ENCODE peak calls at places on chromosomes 5 and 9, in four cellular contexts. Z is activated naive CD4-positive, alpha-beta T cell treated with anti-CD3 and anti-CD28 coated beads for 36 hours; K is activated naive CD8-positive, alpha-beta T cell treated with anti-CD3 and anti-CD28 coated beads, Interleukin-2, amount 50 U/mL, for 24 hours; W is nucleus accumbens. T is an unnamed sample.

GRCh38 chr5:139746691-139747582 is 48.7 kb upstream of the PSD2 start:
- DNase-seq in Z (peak), W (peak), K (peak), T (peak)

GRCh38 chr9:133944746-133945135 is 47.4 kb downstream of the VAV2 start:
- DNase-seq in K (no peak), Z (no peak), W (no peak), T (no peak)

GRCh38 chr5:72366324-72366976 is 46.3 kb downstream of the PTCD2 start:
- DNase-seq in K (peak), W (peak), Z (peak), T (no peak)

GRCh38 chr9:95726756-95727155 is 148.7 kb upstream of the ERCC6L2 start:
- DNase-seq in Z (no peak), W (no peak), K (no peak), T (no peak)

GRCh38 chr9:137306546-137307254 is 4.6 kb upstream of the NRARP start:
- DNase-seq in Z (no peak), W (no peak), K (no peak), T (peak)

GRCh38 chr5:105508519-105508918 is 1945.9 kb upstream of the NUDT12 start:
- DNase-seq in W (no peak), K (no peak), Z (no peak), T (no peak)

GRCh38 chr5:132011561-132012384 is at the start of gene ACSL6:
- DNase-seq in Z (peak), K (peak), W (peak), T (peak)

GRCh38 chr9:20070336-20070735 is 281.5 kb upstream of the SLC24A2 start:
- DNase-seq in Z (no peak), W (no peak), K (no peak), T (no peak)

GRCh38 chr5:95823738-95824609 is 1.4 kb upstream of the GLRX start:
- DNase-seq in W (peak), K (peak), Z (peak), T (peak)

GRCh38 chr9:91902465-91903125 is 47.4 kb downstream of the ROR2 start:
- DNase-seq in Z (no peak), K (no peak), W (no peak), T (no peak)

GRCh38 chr9:27460225-27461023 is 63.7 kb upstream of the IFNK start:
- DNase-seq in K (no peak), Z (peak), W (peak), T (peak)

GRCh38 chr5:135955525-135955924 is 742 bp upstream of the LECT2 start:
- DNase-seq in K (no peak), W (no peak), Z (no peak), T (no peak)

GRCh38 chr9:82682431-82682830 is 380.5 kb downstream of the RASEF start:
- DNase-seq in K (no peak), Z (no peak), W (no peak), T (no peak)

GRCh38 chr5:159105318-159106053 is 5.8 kb upstream of the EBF1 start:
- DNase-seq in K (no peak), Z (no peak), W (no peak), T (no peak)

GRCh38 chr9:127253446-127253845 is 11.1 kb upstream of the GARNL3 start:
- DNase-seq in K (no peak), W (no peak), Z (no peak), T (no peak)

GRCh38 chr5:119356384-119357188 is 767 bp downstream of the TNFAIP8 start:
- DNase-seq in Z (no peak), K (no peak), W (no peak), T (no peak)

GRCh38 chr5:32490972-32491557 is 46.5 kb upstream of the ZFR start:
- DNase-seq in W (no peak), Z (no peak), K (no peak), T (no peak)

GRCh38 chr5:5483880-5484595 is 61.6 kb downstream of the ICE1 start:
- DNase-seq in Z (no peak), K (no peak), W (no peak), T (no peak)

GRCh38 chr5:115641948-115642347 is 16.1 kb upstream of the TMED7 start:
- DNase-seq in K (no peak), Z (no peak), W (no peak), T (no peak)

GRCh38 chr5:65512170-65512937 is 30.6 kb upstream of the ADAMTS6 start:
- DNase-seq in Z (no peak), W (no peak), K (no peak), T (no peak)

GRCh38 chr9:124450241-124450924 is at the start of gene ADGRD2:
- DNase-seq in K (peak), W (no peak), Z (no peak), T (no peak)

GRCh38 chr5:170885281-170885680 is 23.5 kb downstream of the RANBP17 start:
- DNase-seq in Z (no peak), W (no peak), K (no peak), T (no peak)

GRCh38 chr5:27995867-27996266 is 957.5 kb upstream of the CDH9 start:
- DNase-seq in W (no peak), K (no peak), Z (no peak), T (no peak)

GRCh38 chr9:101618693-101619092 is 23.9 kb upstream of the PPP3R2 start:
- DNase-seq in Z (no peak), W (no peak), K (no peak), T (no peak)

GRCh38 chr9:127116946-127117345 is 5.5 kb downstream of the ANGPTL2 start:
- DNase-seq in Z (no peak), K (no peak), W (no peak), T (no peak)

GRCh38 chr5:175892401-175892800 is 21.0 kb downstream of the CPLX2 start:
- DNase-seq in K (no peak), W (no peak), Z (no peak), T (no peak)

GRCh38 chr5:43608406-43608805 is 5.4 kb downstream of the NNT start:
- DNase-seq in W (no peak), Z (no peak), K (no peak), T (no peak)

GRCh38 chr5:110815916-110816605 is 77.3 kb downstream of the SLC25A46 start:
- DNase-seq in W (no peak), Z (no peak), K (no peak), T (no peak)

GRCh38 chr5:147568710-147569109 is 58.8 kb upstream of the DPYSL3 start:
- DNase-seq in W (no peak), K (no peak), Z (no peak), T (no peak)

T was measured in Peyer's patch.